ENCODE peak calls at places on chromosomes 1 and 21, in four cellular contexts. B, G, V and T are unnamed samples.

GRCh38 chr1:109985251-109986053 is 887 bp downstream of the AHCYL1 start:
- DNase-seq in B (no peak), G (no peak), V (no peak), T (no peak)

GRCh38 chr1:77970192-77970591 is 8.7 kb downstream of the FUBP1 start:
- DNase-seq in G (no peak), B (no peak), V (no peak), T (no peak)

GRCh38 chr1:103900005-103900404 is 150.3 kb downstream of the AMY1C start:
- DNase-seq in G (no peak), V (no peak), B (no peak), T (no peak)

GRCh38 chr1:41983451-41983850 is 64.7 kb upstream of the HIVEP3 start:
- DNase-seq in G (no peak), V (no peak), B (no peak), T (no peak)

GRCh38 chr1:28507247-28507645 is 1.4 kb downstream of the RCC1 start:
- DNase-seq in B (no peak), G (no peak), V (peak), T (no peak)

GRCh38 chr1:15176120-15176519 is 22.6 kb downstream of the TMEM51 start:
- DNase-seq in V (no peak), G (no peak), B (no peak), T (no peak)

GRCh38 chr1:214117780-214118179 is 130.0 kb downstream of the PROX1 start:
- DNase-seq in V (no peak), B (no peak), G (no peak), T (no peak)

GRCh38 chr1:74731399-74732052 is 1.3 kb downstream of the CRYZ start:
- DNase-seq in B (no peak), V (peak), G (no peak), T (peak)

GRCh38 chr1:195097316-195097715 is 1510.9 kb downstream of the KCNT2 start:
- DNase-seq in V (no peak), G (no peak), B (no peak), T (no peak)

GRCh38 chr1:36307601-36308330 is 1.6 kb downstream of the SH3D21 start:
- DNase-seq in B (no peak), G (no peak), V (no peak), T (no peak)

GRCh38 chr21:16279658-16280581 is 550.1 kb downstream of the USP25 start:
- DNase-seq in V (peak), B (no peak), G (no peak), T (no peak)

GRCh38 chr1:15343729-15344128 is 66.0 kb upstream of the EFHD2 start:
- DNase-seq in V (peak), G (no peak), B (no peak), T (no peak)

GRCh38 chr1:156346636-156347035 is 8.3 kb downstream of the TSACC start:
- DNase-seq in B (no peak), V (peak), G (no peak), T (no peak)

GRCh38 chr1:97668945-97669344 is 251.9 kb downstream of the DPYD start:
- DNase-seq in V (peak), G (no peak), B (no peak), T (no peak)

GRCh38 chr21:33794586-33794985 is 121.0 kb downstream of the ATP5PO start:
- DNase-seq in V (no peak), B (no peak), G (no peak), T (no peak)

GRCh38 chr1:232586679-232587078 is 43.3 kb downstream of the SIPA1L2 start:
- DNase-seq in V (no peak), G (no peak), B (no peak), T (no peak)

GRCh38 chr1:183147735-183148134 is 38.3 kb upstream of the LAMC2 start:
- DNase-seq in B (no peak), G (no peak), V (peak), T (no peak)

GRCh38 chr21:34946385-34947121 is 102.5 kb downstream of the RUNX1 start:
- DNase-seq in G (no peak), B (peak), V (no peak), T (no peak)

GRCh38 chr1:153617677-153618076 is 1.6 kb upstream of the S100A14 start:
- DNase-seq in G (no peak), V (peak), B (no peak), T (peak)

GRCh38 chr1:43835141-43836021 is 98.2 kb upstream of the ARTN start:
- DNase-seq in G (no peak), V (peak), B (no peak), T (peak)

GRCh38 chr1:173590557-173590956 is 12.3 kb downstream of the SLC9C2 start:
- DNase-seq in B (no peak), G (no peak), V (no peak), T (no peak)

GRCh38 chr1:224670506-224670905 is 54.4 kb downstream of the CNIH3 start:
- DNase-seq in G (no peak), B (no peak), V (peak), T (no peak)

GRCh38 chr1:41795205-41795762 is 123.4 kb downstream of the HIVEP3 start:
- DNase-seq in V (peak), B (no peak), G (no peak), T (no peak)

GRCh38 chr1:116981521-116982037 is 20.0 kb upstream of the CD101 start:
- DNase-seq in V (no peak), G (no peak), B (no peak), T (no peak)

GRCh38 chr21:38725196-38726157 is 80.3 kb upstream of the ETS2 start:
- DNase-seq in V (no peak), B (no peak), G (no peak), T (no peak)

GRCh38 chr1:245880754-245881403 is 626.2 kb downstream of the SMYD3 start:
- DNase-seq in G (no peak), V (peak), B (no peak), T (no peak)

GRCh38 chr1:15455522-15455921 is 1.0 kb upstream of the CELA2A start:
- DNase-seq in G (no peak), V (peak), B (no peak), T (no peak)

GRCh38 chr1:33660244-33660643 is 187.8 kb downstream of the ZSCAN20 start:
- DNase-seq in V (peak), B (no peak), G (no peak), T (no peak)

GRCh38 chr1:77540501-77541161 is 141.8 kb downstream of the ZZZ3 start:
- DNase-seq in V (peak), G (no peak), B (no peak), T (peak)

GRCh38 chr21:35222021-35222420 is 172.9 kb upstream of the RUNX1 start:
- DNase-seq in V (no peak), B (no peak), G (no peak), T (no peak)

GRCh38 chr1:66445492-66446181 is 88.3 kb upstream of the SGIP1 start:
- DNase-seq in B (peak), V (no peak), G (no peak), T (peak)

GRCh38 chr1:85366391-85366790 is 90.0 kb upstream of the BCL10 start:
- DNase-seq in G (no peak), B (no peak), V (peak), T (no peak)

GRCh38 chr1:174964261-174964984 is 35.3 kb upstream of the CACYBP start:
- DNase-seq in V (peak), B (peak), G (no peak), T (no peak)

GRCh38 chr1:227447531-227447990 is 115.8 kb upstream of the ZNF678 start:
- DNase-seq in V (peak), B (no peak), G (no peak), T (no peak)

GRCh38 chr1:227449727-227450420 is 113.5 kb upstream of the ZNF678 start:
- DNase-seq in V (no peak), B (no peak), G (no peak), T (no peak)

GRCh38 chr1:227451062-227451461 is 112.3 kb upstream of the ZNF678 start:
- DNase-seq in G (no peak), V (no peak), B (no peak), T (no peak)

GRCh38 chr1:227450489-227450888 is 112.9 kb upstream of the ZNF678 start:
- DNase-seq in B (no peak), G (no peak), V (no peak), T (no peak)

GRCh38 chr1:227449051-227449450 is 114.3 kb upstream of the ZNF678 start:
- DNase-seq in V (no peak), G (no peak), B (no peak), T (peak)
- TF ChIP-seq CTCF in V (peak), G (no peak), B (peak), T (peak)

GRCh38 chr1:65048325-65048724 is 82.0 kb upstream of the JAK1 start:
- DNase-seq in G (no peak), B (no peak), V (peak), T (no peak)
- TF ChIP-seq CTCF in G (no peak), B (no peak), V (no peak), T (no peak)

DNA sequence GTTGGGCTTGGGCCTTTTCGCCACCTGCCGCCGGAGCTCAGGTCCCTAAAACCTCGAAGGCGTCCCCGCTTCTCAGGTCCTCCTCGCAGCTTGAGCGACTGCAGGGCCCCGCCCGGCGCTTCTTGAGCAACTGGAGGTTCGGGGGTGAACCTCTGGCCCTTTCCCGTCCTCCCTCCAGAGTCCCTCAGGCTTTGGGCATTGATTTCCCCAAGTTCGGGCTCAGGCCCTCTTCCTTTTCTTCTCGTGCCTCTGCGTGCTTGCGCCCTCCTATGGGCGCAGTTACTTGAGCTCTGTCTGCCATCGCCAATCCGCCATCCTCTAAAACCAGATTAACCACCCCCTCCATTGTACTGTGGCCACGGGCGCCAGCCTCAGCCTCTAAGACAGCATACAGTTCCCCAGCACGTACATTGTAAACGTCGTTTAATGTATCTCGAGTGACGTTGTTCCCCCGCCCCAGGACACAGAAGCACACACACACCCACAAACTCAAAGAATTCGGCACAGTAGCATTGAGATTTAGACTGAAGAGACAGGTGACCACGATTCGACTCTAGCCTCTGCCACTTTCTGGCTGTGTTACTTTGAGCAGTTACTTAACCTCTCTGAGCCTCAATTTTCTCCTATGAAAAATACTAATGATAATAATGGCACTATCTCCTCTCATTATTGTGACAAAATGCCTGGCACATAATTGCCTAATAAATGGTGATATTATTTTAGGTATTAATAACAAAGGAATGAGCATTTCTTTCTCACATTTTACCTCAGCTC is 22.6 kb downstream of the BTG2 start:
- DNase-seq in B (no peak), V (peak), G (no peak), T (peak)
- TF ChIP-seq CTCF in B (peak), V (peak), G (peak), T (peak)

GRCh38 chr1:160346953-160347352 is 3.8 kb downstream of the NCSTN start:
- DNase-seq in V (no peak), G (no peak), B (peak), T (no peak)

GRCh38 chr1:160340146-160340545 is 2.9 kb downstream of the COPA start:
- DNase-seq in B (no peak), G (no peak), V (no peak), T (no peak)

GRCh38 chr1:160342520-160342919 is 530 bp downstream of the COPA start:
- DNase-seq in V (peak), G (no peak), B (no peak), T (no peak)

GRCh38 chr1:160340866-160341265 is 2.2 kb downstream of the COPA start:
- DNase-seq in B (no peak), V (no peak), G (no peak), T (no peak)

DNA sequence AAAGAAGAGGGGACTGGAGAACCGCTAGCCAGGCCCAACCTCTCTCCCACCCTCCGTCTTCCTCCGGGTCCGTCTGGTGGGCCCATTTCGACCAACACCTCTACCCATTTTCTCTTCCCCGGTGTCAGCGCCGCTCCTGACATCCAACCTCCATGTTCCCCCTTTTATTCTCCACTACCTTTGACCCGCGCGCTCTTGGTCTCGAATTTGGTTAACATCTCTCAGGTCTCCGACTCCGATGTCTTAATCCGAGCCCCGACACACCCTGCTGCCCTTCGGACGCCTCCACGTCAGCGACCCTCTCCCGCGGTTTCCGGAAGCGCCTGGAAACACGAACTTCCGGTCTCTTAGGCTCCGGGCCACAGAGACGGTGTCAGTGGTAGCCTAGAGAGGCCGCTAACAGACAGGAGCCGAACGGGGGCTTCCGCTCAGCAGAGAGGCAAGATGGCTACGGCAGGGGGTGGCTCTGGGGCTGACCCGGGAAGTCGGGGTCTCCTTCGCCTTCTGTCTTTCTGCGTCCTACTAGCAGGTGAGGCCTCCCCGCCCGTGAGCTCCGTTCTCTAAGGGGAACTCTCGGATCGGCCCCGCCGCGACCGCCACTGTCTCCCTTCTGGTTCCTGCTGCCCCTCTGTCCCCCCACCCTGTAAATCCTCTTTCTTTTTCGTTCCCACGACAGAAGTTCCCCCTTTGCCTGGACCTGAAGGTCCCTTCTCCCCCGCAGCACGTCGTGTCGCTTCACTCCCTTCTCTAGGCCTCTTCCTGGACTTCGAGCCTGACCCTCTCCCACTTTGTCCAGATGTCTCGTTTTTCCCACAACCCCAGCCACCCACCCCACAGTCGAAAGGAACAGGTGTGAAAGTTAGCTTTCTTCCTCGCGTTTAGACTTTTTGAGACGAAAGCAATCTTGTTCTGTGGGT is at the start of the genes COPA and NCSTN:
- DNase-seq in V (peak), G (peak), B (peak), T (peak)
- TF ChIP-seq CTCF in V (peak), G (no peak), B (no peak), T (no peak)

GRCh38 chr21:30842990-30843389 is 13.4 kb upstream of the KRTAP7-1 start:
- DNase-seq in V (no peak), B (no peak), G (no peak), T (no peak)

GRCh38 chr21:30838536-30838935 is 9.0 kb upstream of the KRTAP7-1 start:
- DNase-seq in G (no peak), B (no peak), V (no peak), T (no peak)

GRCh38 chr21:30839304-30839703 is 9.7 kb upstream of the KRTAP7-1 start:
- DNase-seq in B (no peak), G (no peak), V (no peak), T (peak)
- TF ChIP-seq CTCF in B (no peak), G (no peak), V (no peak), T (peak)

GRCh38 chr1:54872041-54872342 is 15.0 kb downstream of the DHCR24 start:
- DNase-seq in B (no peak), G (no peak), V (no peak), T (no peak)
- TF ChIP-seq CTCF in B (no peak), G (no peak), V (no peak), T (no peak)

DNA sequence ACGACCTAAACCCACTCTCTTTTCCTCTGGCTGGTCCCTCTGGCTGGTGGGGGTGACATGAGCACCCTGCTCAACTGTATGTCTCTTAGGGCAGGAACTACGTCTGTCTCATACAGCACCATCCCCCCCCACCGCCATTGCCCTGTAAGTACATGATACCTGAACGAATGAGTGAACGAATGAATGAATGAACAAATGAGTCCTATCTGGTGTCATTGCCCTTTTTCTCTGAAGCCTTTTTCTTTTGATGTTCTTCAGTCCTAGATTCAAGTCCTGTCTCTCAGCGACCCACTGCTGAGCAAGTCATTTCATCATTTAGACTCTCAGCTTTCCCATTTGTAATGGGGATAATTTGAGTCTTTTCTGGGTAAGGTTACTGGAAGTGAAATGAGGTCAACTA is 10.8 kb downstream of the MATN1 start:
- DNase-seq in B (no peak), G (no peak), V (no peak), T (no peak)
- TF ChIP-seq CTCF in B (no peak), G (no peak), V (no peak), T (no peak)

DNA sequence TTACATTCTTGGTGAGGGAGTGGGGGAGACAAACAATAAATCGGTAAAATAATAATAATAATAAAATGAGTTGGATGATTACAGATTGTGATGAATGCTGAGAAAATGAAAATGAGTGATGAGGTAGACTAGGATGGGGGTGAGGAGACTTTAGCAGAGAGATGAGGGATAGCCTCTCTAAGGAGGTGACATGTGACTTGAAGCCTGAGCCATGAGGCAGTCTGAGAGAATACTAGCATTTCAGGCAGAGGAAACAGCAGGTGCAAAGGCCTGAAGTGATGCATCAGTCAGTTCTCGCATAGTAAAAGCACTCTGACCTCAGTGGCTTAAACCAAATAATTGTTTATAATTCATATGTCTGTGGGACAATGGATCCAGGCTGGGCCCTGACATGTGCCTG is 181.2 kb downstream of the AGBL4 start:
- DNase-seq in B (no peak), G (no peak), V (no peak), T (no peak)
- TF ChIP-seq CTCF in B (no peak), G (no peak), V (no peak), T (no peak)

GRCh38 chr1:200478945-200479558 is 69.2 kb upstream of the ZNF281 start:
- DNase-seq in B (no peak), G (no peak), V (no peak), T (no peak)

GRCh38 chr1:200487650-200488049 is 77.8 kb upstream of the ZNF281 start:
- DNase-seq in V (peak), G (no peak), B (no peak), T (no peak)

GRCh38 chr1:200479816-200480215 is 70.0 kb upstream of the ZNF281 start:
- DNase-seq in G (no peak), B (no peak), V (peak), T (no peak)

GRCh38 chr1:200486634-200487033 is 76.8 kb upstream of the ZNF281 start:
- DNase-seq in V (no peak), G (no peak), B (no peak), T (no peak)

DNA sequence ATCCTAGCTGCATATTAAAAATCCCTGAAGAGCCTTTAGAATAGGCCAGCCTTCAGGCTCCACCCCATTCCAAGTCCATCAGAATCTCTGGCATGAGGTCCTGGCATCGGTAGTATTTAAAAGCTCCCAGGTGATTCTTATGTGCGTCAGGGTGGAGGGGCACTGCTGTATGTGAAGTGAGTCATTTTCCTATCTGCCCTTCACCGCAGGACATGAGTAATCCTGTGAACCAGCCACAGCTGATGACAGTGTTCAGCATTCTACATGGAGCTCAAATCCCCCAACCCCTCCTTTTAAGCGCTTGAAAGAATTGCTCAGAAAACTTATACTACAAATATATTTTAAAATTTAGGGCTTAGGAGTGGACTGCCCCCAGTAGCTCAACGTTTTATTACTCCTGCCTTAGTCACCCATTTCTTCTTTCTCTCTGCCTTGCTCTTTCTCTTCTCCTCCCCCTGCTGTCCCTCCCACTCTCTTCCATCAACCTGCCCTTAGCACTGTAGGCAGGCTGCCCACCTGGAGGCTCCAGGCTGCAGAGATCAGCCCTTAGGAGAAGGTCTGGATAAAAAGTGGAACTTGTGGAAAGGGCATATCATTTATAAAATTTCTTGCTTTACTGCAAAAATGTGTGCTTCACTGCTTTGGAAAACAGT is 73.8 kb upstream of the ZNF281 start:
- DNase-seq in G (no peak), B (no peak), V (peak), T (peak)
- TF ChIP-seq CTCF in G (no peak), B (no peak), V (peak), T (no peak)